ENCODE peak calls at places on chromosomes 11 and 22, in ten cellular contexts. T is astrocyte, P is GM23248, A is colonic mucosa, X is K562, F is kidney, N is PC-3, C is endothelial cell of umbilical vein, K is H1, S is neural progenitor cell. B is an unnamed sample.

GRCh38 chr11:68311155-68312116 is 955 bp upstream of the LRP5 start:
- DNase-seq in F (no peak), K (no peak), P (no peak), C (no peak), X (no peak), T (no peak), S (no peak), A (no peak), N (no peak), B (no peak)

GRCh38 chr11:93542753-93543246 is 391 bp downstream of the SMCO4 start:
- DNase-seq in X (no peak), P (peak), K (no peak), N (no peak), S (no peak), T (no peak), A (peak), C (peak), F (peak), B (peak)

GRCh38 chr11:8011981-8012444 is 24.9 kb downstream of the EIF3F start:
- DNase-seq in S (no peak), N (peak), T (peak), F (no peak), C (no peak), K (no peak), P (peak), X (no peak), A (peak), B (no peak)

GRCh38 chr11:73340164-73340563 is 32.1 kb downstream of the ARHGEF17 start:
- DNase-seq in F (no peak), N (no peak), P (peak), K (no peak), A (no peak), C (no peak), X (no peak), S (no peak), T (no peak), B (no peak)

GRCh38 chr11:469684-470667 is 19.9 kb downstream of the PTDSS2 start:
- DNase-seq in T (peak), P (peak), C (peak), N (peak), X (no peak), F (peak), K (no peak), S (no peak), A (peak), B (no peak)

GRCh38 chr11:19891050-19891449 is 178.4 kb downstream of the NAV2 start:
- DNase-seq in K (no peak), X (no peak), A (no peak), P (no peak), F (no peak), C (no peak), N (no peak), T (no peak), S (no peak), B (no peak)

GRCh38 chr11:80603472-80603871 is 1162.6 kb upstream of the TENM4 start:
- DNase-seq in X (no peak), P (no peak), F (no peak), K (no peak), S (no peak), C (no peak), A (peak), N (no peak), T (no peak), B (no peak)

GRCh38 chr22:17319541-17319940 is 49.7 kb upstream of the CECR2 start:
- DNase-seq in K (no peak), A (no peak), F (no peak), C (no peak), S (peak), P (no peak), N (no peak), X (no peak), T (no peak), B (no peak)

GRCh38 chr11:113001709-113002108 is 40.5 kb downstream of the NCAM1 start:
- DNase-seq in P (no peak), A (no peak), F (no peak), C (no peak), K (no peak), X (no peak), N (no peak), T (no peak), S (no peak), B (no peak)

GRCh38 chr11:57597971-57598830 is 716 bp downstream of the SERPING1 start:
- DNase-seq in N (no peak), C (no peak), P (peak), A (peak), F (peak), K (peak), X (peak), T (peak), S (peak), B (no peak)

GRCh38 chr11:69114811-69115523 is 40.8 kb upstream of the SMIM38 start:
- DNase-seq in A (no peak), N (no peak), P (no peak), C (no peak), T (no peak), F (peak), S (no peak), X (no peak), K (no peak), B (no peak)

GRCh38 chr22:17135153-17135760 is 14.1 kb upstream of the TMEM121B start:
- DNase-seq in T (no peak), F (no peak), P (no peak), S (no peak), K (no peak), N (no peak), C (no peak), A (no peak), X (no peak), B (no peak)

GRCh38 chr11:128904872-128905344 is 13.8 kb downstream of the KCNJ5 start:
- DNase-seq in F (no peak), X (no peak), A (peak), T (peak), P (peak), S (peak), C (peak), N (peak), K (no peak), B (no peak)

GRCh38 chr11:28606930-28607329 is 498.7 kb downstream of the METTL15 start:
- DNase-seq in P (no peak), S (no peak), X (no peak), N (peak), K (no peak), T (no peak), A (no peak), F (peak), C (no peak), B (no peak)

GRCh38 chr11:85699957-85700741 is 14.2 kb upstream of the CCDC89 start:
- DNase-seq in C (no peak), F (no peak), S (no peak), K (no peak), T (no peak), A (no peak), X (no peak), N (no peak), P (no peak), B (peak)

GRCh38 chr11:116707746-116708145 is 65.0 kb downstream of the BUD13 start:
- DNase-seq in K (no peak), N (peak), T (no peak), C (no peak), S (no peak), F (no peak), A (peak), P (no peak), X (no peak), B (no peak)

GRCh38 chr11:28133146-28133545 is 25.0 kb downstream of the METTL15 start:
- DNase-seq in P (peak), C (no peak), X (no peak), A (no peak), F (no peak), N (no peak), T (peak), K (no peak), S (no peak), B (no peak)

GRCh38 chr11:1251236-1251770 is 28.4 kb downstream of the MUC5B start:
- DNase-seq in P (no peak), K (no peak), S (no peak), F (no peak), X (no peak), T (no peak), C (no peak), N (no peak), A (no peak), B (no peak)

GRCh38 chr11:133945087-133945974 is 11.4 kb downstream of the IGSF9B start:
- DNase-seq in A (no peak), S (no peak), C (no peak), T (peak), N (peak), F (peak), P (peak), X (peak), K (no peak), B (no peak)

GRCh38 chr11:19958218-19958617 is 202.1 kb downstream of the DBX1 start:
- DNase-seq in T (no peak), K (no peak), S (no peak), X (no peak), N (no peak), A (no peak), F (no peak), C (peak), P (no peak), B (no peak)

GRCh38 chr22:45946805-45947600 is 30.0 kb downstream of the WNT7B start:
- DNase-seq in P (no peak), A (no peak), X (no peak), T (no peak), K (no peak), S (no peak), N (no peak), F (no peak), C (no peak), B (no peak)

GRCh38 chr11:60988658-60989057 is 17.2 kb downstream of the CD6 start:
- DNase-seq in S (no peak), T (no peak), N (no peak), A (no peak), X (no peak), P (no peak), C (no peak), K (no peak), F (no peak), B (no peak)

GRCh38 chr11:46535688-46536087 is 58.1 kb downstream of the AMBRA1 start:
- DNase-seq in F (no peak), K (no peak), C (no peak), A (no peak), X (no peak), S (no peak), P (no peak), T (no peak), N (no peak), B (no peak)

GRCh38 chr11:85941380-85941973 is 86.3 kb downstream of the CCDC83 start:
- DNase-seq in K (peak), A (peak), S (peak), T (peak), P (peak), N (peak), X (peak), F (no peak), C (peak), B (peak)

GRCh38 chr11:86954288-86955110 is 696 bp downstream of the FZD4 start:
- DNase-seq in P (peak), K (no peak), S (peak), A (peak), X (peak), F (peak), C (peak), N (no peak), T (no peak), B (no peak)

GRCh38 chr22:31177420-31178162 is 17.6 kb downstream of the RNF185 start:
- DNase-seq in N (peak), K (no peak), X (no peak), S (no peak), F (no peak), P (peak), A (no peak), C (no peak), T (peak), B (no peak)

GRCh38 chr11:78202733-78203167 is 14.0 kb downstream of the USP35 start:
- DNase-seq in X (no peak), K (no peak), N (no peak), C (no peak), S (no peak), P (no peak), T (no peak), A (no peak), F (no peak), B (peak)

GRCh38 chr11:77308838-77309237 is 7.4 kb upstream of the GDPD4 start:
- DNase-seq in C (no peak), K (no peak), S (no peak), P (no peak), F (no peak), T (no peak), X (no peak), A (no peak), N (no peak), B (no peak)

GRCh38 chr11:129163714-129164164 is 28.4 kb downstream of the ARHGAP32 start:
- DNase-seq in S (no peak), F (no peak), N (no peak), X (no peak), P (no peak), C (no peak), A (no peak), K (no peak), T (peak), B (no peak)

GRCh38 chr11:19392321-19392720 is 151.6 kb upstream of the E2F8 start:
- DNase-seq in S (no peak), C (no peak), N (no peak), K (no peak), P (peak), X (no peak), A (no peak), F (no peak), T (no peak), B (no peak)

GRCh38 chr11:120061036-120061760 is 76.7 kb downstream of the TRIM29 start:
- DNase-seq in X (no peak), N (no peak), A (no peak), F (no peak), K (no peak), C (no peak), T (peak), S (peak), P (peak), B (no peak)

GRCh38 chr11:86066606-86067229 is 2.2 kb downstream of the PICALM start:
- DNase-seq in S (no peak), N (no peak), T (no peak), C (peak), X (no peak), A (no peak), P (peak), F (no peak), K (no peak), B (no peak)

GRCh38 chr22:28116261-28116673 is 197.2 kb upstream of the PITPNB start:
- DNase-seq in A (no peak), K (no peak), F (no peak), T (peak), C (no peak), X (no peak), P (peak), S (no peak), N (peak), B (no peak)

GRCh38 chr11:126104420-126104819 is 41.8 kb upstream of the CDON start:
- DNase-seq in T (no peak), X (no peak), N (no peak), S (peak), A (no peak), K (peak), P (no peak), F (no peak), C (no peak), B (peak)

GRCh38 chr11:129800655-129801054 is 15.0 kb upstream of the TMEM45B start:
- DNase-seq in S (no peak), K (no peak), T (no peak), N (no peak), C (no peak), A (no peak), F (no peak), X (no peak), P (no peak), B (no peak)

GRCh38 chr11:12108875-12109453 is 1.4 kb upstream of the MICAL2 start:
- DNase-seq in X (no peak), K (no peak), A (no peak), P (no peak), N (no peak), S (no peak), F (no peak), C (no peak), T (no peak), B (no peak)

GRCh38 chr11:12111482-12112149 is 1.2 kb downstream of the MICAL2 start:
- DNase-seq in X (no peak), P (peak), K (no peak), T (no peak), C (no peak), N (peak), S (peak), A (no peak), F (no peak), B (no peak)

GRCh38 chr11:12109591-12110196 is 696 bp upstream of the MICAL2 start:
- DNase-seq in F (no peak), P (no peak), S (no peak), K (no peak), C (no peak), A (no peak), X (peak), N (no peak), T (no peak), B (no peak)

GRCh38 chr11:12110714-12111481 is 508 bp downstream of the MICAL2 start:
- DNase-seq in S (peak), N (peak), P (peak), K (no peak), X (peak), A (peak), C (no peak), T (no peak), F (peak), B (no peak)

DNA sequence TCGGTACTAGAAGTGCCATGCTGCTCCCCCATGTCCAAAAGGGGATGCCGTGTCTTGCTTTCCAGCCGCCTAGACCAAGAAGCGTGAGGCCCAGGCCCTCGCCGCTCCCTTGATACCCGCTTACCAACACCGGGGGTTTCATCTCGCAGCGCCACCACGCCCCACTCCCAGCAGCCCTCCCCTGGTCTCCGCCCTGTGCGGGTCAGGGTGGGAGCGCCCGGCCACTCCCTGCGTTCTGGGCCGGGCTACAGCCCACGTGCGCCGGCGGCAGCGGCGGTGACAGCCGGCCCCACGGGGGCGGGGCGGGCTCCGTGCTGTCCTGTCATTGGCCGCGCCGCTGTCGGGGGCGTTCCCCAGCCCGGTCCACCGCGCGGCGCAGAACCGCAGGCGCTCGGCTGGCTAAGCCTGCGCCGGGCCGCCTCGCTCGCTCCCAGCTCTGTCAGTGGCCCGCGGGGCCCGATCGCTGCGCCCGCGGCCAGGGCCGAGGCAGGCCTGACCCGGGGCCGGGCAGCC is at the start of gene MICAL2:
- DNase-seq in X (peak), K (peak), P (peak), A (peak), F (peak), T (peak), S (peak), C (peak), N (peak), B (peak)
- H3K9ac ChIP-seq in X (peak), K (no peak), P (peak), A (peak), F (peak), T (peak), S (no peak), C (peak), N (peak), B (peak)

GRCh38 chr11:48177661-48178060 is 38.9 kb upstream of the OR4B1 start:
- DNase-seq in K (no peak), T (no peak), A (no peak), F (no peak), C (no peak), S (no peak), P (no peak), N (no peak), X (no peak), B (no peak)
- H3K9ac ChIP-seq in K (no peak), T (no peak), A (no peak), F (no peak), C (no peak), S (no peak), P (no peak), N (no peak), X (no peak), B (no peak)

GRCh38 chr11:111177037-111177988 is 68.2 kb upstream of the POU2AF2 start:
- DNase-seq in K (no peak), X (no peak), S (no peak), N (no peak), C (no peak), A (no peak), F (no peak), P (no peak), T (no peak), B (peak)
- H3K9ac ChIP-seq in K (no peak), X (no peak), S (no peak), N (no peak), C (no peak), A (no peak), F (no peak), P (no peak), T (no peak), B (peak)

DNA sequence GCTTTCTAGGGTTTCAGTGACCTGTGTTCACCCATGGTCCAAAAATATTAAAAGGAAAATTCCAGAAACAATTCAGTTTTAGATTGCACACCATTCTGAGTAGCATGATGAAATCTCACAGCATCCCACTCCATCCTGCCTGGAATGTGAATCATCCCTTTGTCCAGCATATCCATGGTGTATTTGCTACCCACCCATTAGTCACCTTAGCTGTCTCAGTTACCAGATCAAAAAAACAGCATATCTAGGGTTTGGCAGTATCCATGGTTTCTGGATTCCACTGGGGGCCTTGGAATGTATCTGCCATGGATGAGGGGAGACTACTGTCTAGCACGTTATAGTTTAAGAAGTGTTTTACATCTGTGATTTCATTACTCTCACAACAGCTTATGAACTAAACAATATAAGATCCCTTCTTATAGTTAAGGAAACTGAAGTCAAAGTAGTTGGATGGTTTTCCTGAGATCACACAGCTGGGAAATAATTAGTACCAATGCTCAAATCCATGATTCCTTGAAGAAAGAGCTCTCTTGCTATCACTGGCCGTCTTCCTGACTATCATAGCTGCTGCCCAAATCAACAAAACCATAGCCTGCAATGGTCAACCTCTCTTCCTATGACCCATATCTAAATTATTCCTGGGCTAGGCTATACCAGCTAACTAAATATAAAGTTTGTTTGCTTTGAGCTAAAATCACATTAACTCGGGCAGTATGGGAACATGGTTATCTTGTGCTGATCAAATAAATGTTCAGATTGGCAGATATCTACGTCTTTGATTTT is 122.6 kb downstream of the MICAL2 start:
- DNase-seq in S (no peak), F (no peak), P (peak), N (peak), X (no peak), C (peak), A (no peak), T (peak), K (no peak), B (no peak)
- H3K9ac ChIP-seq in S (no peak), F (no peak), P (peak), N (peak), X (no peak), C (peak), A (no peak), T (peak), K (no peak), B (no peak)

GRCh38 chr22:42582987-42583386 is 29.2 kb downstream of the SERHL2 start:
- DNase-seq in A (no peak), P (no peak), F (no peak), N (no peak), C (no peak), T (no peak), K (no peak), S (no peak), X (no peak), B (no peak)

GRCh38 chr22:42581762-42582716 is 28.3 kb downstream of the SERHL2 start:
- DNase-seq in N (peak), A (peak), C (peak), T (peak), F (peak), P (peak), X (peak), K (peak), S (peak), B (peak)

GRCh38 chr22:42585096-42585495 is 29.6 kb downstream of the POLDIP3 start:
- DNase-seq in P (no peak), C (no peak), X (no peak), K (no peak), T (no peak), N (no peak), F (no peak), S (no peak), A (no peak), B (no peak)

DNA sequence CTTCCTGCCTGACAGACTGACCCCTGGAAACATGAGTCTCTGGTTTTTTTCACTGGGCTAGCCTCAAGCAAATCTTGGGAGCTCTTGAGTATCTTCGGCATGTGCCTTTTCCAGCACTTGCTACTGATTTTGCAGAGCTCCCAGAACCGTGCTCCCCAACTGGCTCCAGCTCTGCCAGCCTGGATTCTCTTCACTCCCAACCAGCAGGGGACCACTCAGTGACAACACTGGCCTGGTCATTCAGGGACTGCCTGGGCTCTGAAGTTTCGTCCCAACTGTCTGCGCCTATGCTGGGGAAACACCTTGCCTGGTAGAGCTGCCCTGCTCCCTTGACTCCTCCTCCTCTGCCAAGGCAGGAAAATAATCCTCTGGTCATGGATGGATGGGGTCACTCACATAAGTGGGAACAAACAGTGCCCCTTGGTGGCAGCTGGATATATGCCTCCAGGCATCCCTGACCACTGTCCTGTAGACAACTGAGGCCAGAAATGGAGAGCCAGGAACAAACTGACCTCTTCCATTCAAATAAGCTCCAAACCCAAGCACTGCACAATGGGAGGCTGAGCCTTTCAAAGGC is 30.2 kb downstream of the POLDIP3 start:
- DNase-seq in K (no peak), N (no peak), P (no peak), C (no peak), T (no peak), S (no peak), A (no peak), F (no peak), X (no peak), B (no peak)
- H3K9ac ChIP-seq in K (no peak), N (no peak), P (no peak), C (no peak), T (no peak), S (no peak), A (no peak), F (no peak), X (no peak), B (no peak)